ENCODE peak calls at places on chromosome X, in eight cellular contexts. N, O, W, Z, Y, H, J and I are unnamed samples.
A peak's percentile ranks its signal among the peaks of the same experiment; 100 is the strongest.

GRCh38 chrX:18946157-18946556 is 37.8 kb downstream of the PHKA2 start:
- DNase-seq in N (no peak), O (no peak), W (no peak), Z (no peak), Y (no peak), H (no peak), J (no peak), I (no peak)

GRCh38 chrX:132612990-132613564 is 124.2 kb upstream of the MBNL3 start:
- DNase-seq in N (no peak), O (peak; percentile 10), W (peak; percentile 51), Z (peak; percentile 19), Y (no peak), H (peak; percentile 42), J (peak; percentile 47), I (no peak)

GRCh38 chrX:10612215-10612614 is 8.2 kb downstream of the MID1 start:
- DNase-seq in N (no peak), O (no peak), W (no peak), Z (no peak), Y (peak; percentile 82), H (no peak), J (no peak), I (peak; percentile 31)

GRCh38 chrX:21756785-21757529 is 959 bp downstream of the SMPX start:
- DNase-seq in N (no peak), O (no peak), W (no peak), Z (no peak), Y (no peak), H (no peak), J (no peak), I (no peak)

GRCh38 chrX:18548996-18549395 is 122.9 kb downstream of the RS1 start:
- DNase-seq in N (no peak), O (peak; percentile 26), W (no peak), Z (no peak), Y (peak; percentile 6), H (no peak), J (no peak), I (no peak)

GRCh38 chrX:107982356-107982755 is at the start of gene TEX13B:
- DNase-seq in N (no peak), O (no peak), W (no peak), Z (no peak), Y (no peak), H (no peak), J (no peak), I (no peak)

GRCh38 chrX:47112316-47112954 is 32.1 kb downstream of the NDUFB11 start:
- DNase-seq in N (no peak), O (peak; percentile 55), W (no peak), Z (no peak), Y (peak; percentile 2), H (peak; percentile 55), J (no peak), I (no peak)

GRCh38 chrX:46653482-46653881 is 79.9 kb downstream of the CHST7 start:
- DNase-seq in N (no peak), O (no peak), W (peak; percentile 37), Z (no peak), Y (no peak), H (no peak), J (no peak), I (no peak)

GRCh38 chrX:115499112-115499805 is 61.7 kb upstream of the PLS3 start:
- DNase-seq in N (no peak), O (no peak), W (peak; percentile 39), Z (no peak), Y (no peak), H (no peak), J (no peak), I (no peak)

GRCh38 chrX:21744721-21745120 is 13.2 kb downstream of the SMPX start:
- DNase-seq in N (no peak), O (no peak), W (no peak), Z (no peak), Y (no peak), H (no peak), J (no peak), I (no peak)

GRCh38 chrX:17590892-17591740 is 146.2 kb upstream of the SCML1 start:
- DNase-seq in N (peak; percentile 77), O (peak; percentile 64), W (peak; percentile 49), Z (peak; percentile 24), Y (peak; percentile 67), H (peak; percentile 61), J (peak; percentile 54), I (no peak)

GRCh38 chrX:119726900-119727555 is 31.4 kb upstream of the SOWAHD start:
- DNase-seq in N (no peak), O (peak; percentile 34), W (no peak), Z (no peak), Y (no peak), H (no peak), J (no peak), I (no peak)

GRCh38 chrX:117713411-117713810 is 403.2 kb downstream of the KLHL13 start:
- DNase-seq in N (no peak), O (no peak), W (no peak), Z (no peak), Y (no peak), H (no peak), J (no peak), I (no peak)

GRCh38 chrX:100207331-100208024 is 202.6 kb downstream of the PCDH19 start:
- DNase-seq in N (no peak), O (no peak), W (no peak), Z (no peak), Y (no peak), H (no peak), J (no peak), I (no peak)

GRCh38 chrX:107579956-107580355 is 48.4 kb upstream of the PRPS1 start:
- DNase-seq in N (no peak), O (peak; percentile 29), W (no peak), Z (no peak), Y (no peak), H (no peak), J (no peak), I (no peak)

GRCh38 chrX:154489182-154489581 is 1.2 kb downstream of the SLC10A3 start:
- DNase-seq in N (no peak), O (no peak), W (no peak), Z (no peak), Y (no peak), H (no peak), J (no peak), I (no peak)

GRCh38 chrX:38205037-38205436 is 15.6 kb downstream of the SRPX start:
- DNase-seq in N (no peak), O (no peak), W (no peak), Z (no peak), Y (no peak), H (no peak), J (no peak), I (no peak)

GRCh38 chrX:38206542-38206941 is 14.1 kb downstream of the SRPX start:
- DNase-seq in N (no peak), O (no peak), W (no peak), Z (no peak), Y (no peak), H (no peak), J (no peak), I (no peak)

DNA sequence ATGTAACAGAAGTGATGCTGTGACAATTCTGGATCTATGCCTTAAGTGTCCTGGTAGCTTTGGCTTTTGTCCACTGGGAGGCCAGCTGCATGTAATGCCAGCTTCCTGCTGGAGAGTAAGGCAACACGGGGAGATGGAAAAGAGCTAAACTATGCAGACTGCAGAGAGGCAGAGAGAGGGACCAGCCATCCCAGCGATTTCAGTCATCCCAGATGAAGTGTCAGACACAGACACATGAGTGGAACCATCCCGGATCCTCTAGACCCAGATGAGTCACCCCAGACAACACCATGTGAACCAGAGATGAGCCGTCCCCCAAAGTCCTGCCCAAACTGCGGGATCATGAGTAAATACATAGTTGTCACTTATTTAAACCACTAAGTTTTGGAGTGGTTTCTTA is 14.6 kb downstream of the SRPX start:
- DNase-seq in N (no peak), O (no peak), W (no peak), Z (no peak), Y (peak; percentile 58), H (no peak), J (no peak), I (no peak)
- TF ChIP-seq CTCF in N (no peak), O (no peak), W (no peak), Z (no peak), Y (no peak), H (no peak), J (no peak), I (peak; percentile 3)

DNA sequence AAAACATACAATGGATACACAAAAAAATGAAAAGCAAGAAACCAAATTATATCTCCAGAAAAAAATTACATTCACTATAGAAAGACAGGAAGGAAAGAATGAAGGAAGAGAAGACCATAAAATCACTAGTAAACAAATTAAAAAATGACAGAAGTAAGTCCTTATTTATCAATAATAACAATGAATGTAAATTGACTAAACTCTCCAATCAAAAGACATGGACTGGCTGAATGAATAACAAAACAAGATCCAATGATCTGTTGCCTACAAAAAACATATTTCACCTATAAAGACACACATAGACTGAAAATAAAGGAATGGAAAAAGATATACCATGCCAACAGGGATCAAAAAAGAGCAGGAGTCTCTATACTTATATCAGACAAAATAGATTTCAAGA is 203.2 kb upstream of the F9 start:
- DNase-seq in N (no peak), O (no peak), W (no peak), Z (no peak), Y (no peak), H (no peak), J (no peak), I (no peak)
- H3K4me3 ChIP-seq in N (no peak overlapping the region), O (no peak overlapping the region), W (no peak overlapping the region), Z (no peak overlapping the region), Y (no peak overlapping the region), H (no peak overlapping the region), J (no peak overlapping the region), I (no peak overlapping the region)

DNA sequence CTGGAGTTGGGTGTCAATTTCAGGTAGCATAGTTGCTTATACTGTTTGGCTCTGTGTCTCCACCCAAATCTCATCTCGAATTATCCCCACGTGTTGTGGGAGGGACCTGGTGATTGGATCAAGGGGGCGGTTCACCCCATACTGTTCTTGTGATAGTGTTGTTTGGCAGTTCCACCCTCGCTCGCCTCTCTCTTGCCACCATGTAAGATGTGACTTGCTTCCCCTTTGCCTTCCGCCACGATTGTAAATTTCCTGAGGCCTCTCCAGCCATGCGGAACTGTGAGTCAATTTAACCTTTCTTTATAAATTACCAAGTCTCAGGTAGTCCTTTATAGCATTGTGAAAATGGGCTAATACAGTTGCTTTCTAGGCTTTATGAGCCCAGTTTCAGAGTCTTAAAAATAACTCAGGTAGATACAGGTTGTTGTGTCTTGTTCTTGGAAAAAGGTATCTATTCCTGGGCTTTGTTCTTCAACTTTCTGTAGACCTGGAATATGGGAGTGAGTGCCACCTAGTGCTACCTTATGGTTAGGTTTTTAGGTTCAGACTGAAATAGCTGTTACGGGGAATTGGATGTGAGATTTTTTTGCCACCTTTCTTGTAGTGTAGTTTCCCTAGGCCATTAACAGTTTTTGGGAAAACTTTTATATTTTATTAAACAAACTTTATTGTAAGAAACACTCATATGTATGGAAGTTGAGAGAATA is 15.6 kb downstream of the PGK1 start:
- DNase-seq in N (no peak), O (no peak), W (no peak), Z (no peak), Y (no peak), H (no peak), J (no peak), I (no peak)
- H3K36me3 ChIP-seq in N (peaks cover 20% of the 10 kb centered on the region), O (peaks cover 51% of the 10 kb centered on the region), W (peaks cover 80% of the 10 kb centered on the region), Z (peaks cover 88% of the 10 kb centered on the region), Y (peaks cover 35% of the 10 kb centered on the region), H (peaks cover 87% of the 10 kb centered on the region), J (peaks cover 4% of the 10 kb centered on the region), I (peaks cover 24% of the 10 kb centered on the region)

GRCh38 chrX:85051627-85052026 is 48.0 kb downstream of the APOOL start:
- DNase-seq in N (no peak), O (no peak), W (no peak), Z (no peak), Y (no peak), H (no peak), J (no peak), I (no peak)

GRCh38 chrX:85052207-85052606 is 48.5 kb downstream of the APOOL start:
- DNase-seq in N (no peak), O (peak; percentile 29), W (no peak), Z (no peak), Y (no peak), H (no peak), J (no peak), I (no peak)

GRCh38 chrX:85052636-85053343 is 49.1 kb downstream of the APOOL start:
- DNase-seq in N (no peak), O (peak; percentile 68), W (no peak), Z (no peak), Y (peak; percentile 77), H (no peak), J (no peak), I (peak; percentile 45)
- TF ChIP-seq CTCF in N (peak; percentile 25), O (peak; percentile 34), W (peak; percentile 47), Z (peak; percentile 43), Y (no peak), H (no peak), J (no peak), I (peak; percentile 23)